ENCODE peak calls at places on chromosomes 3 and 15, in four cellular contexts. T is A549, I is GM10248, X is endothelial cell. G is an unnamed sample.

GRCh38 chr3:63576826-63577225 is 75.6 kb upstream of the SNTN start:
- DNase-seq in T (no peak), I (no peak), X (no peak), G (no peak)

GRCh38 chr15:70376031-70376928 is 278.6 kb upstream of the TLE3 start:
- DNase-seq in T (no peak), I (no peak), X (no peak), G (no peak)

GRCh38 chr3:119559441-119559963 is at the start of gene CD80:
- DNase-seq in T (peak; percentile 79), I (peak; percentile 65), X (peak; percentile 45), G (peak; percentile 70)

GRCh38 chr3:107598926-107599754 is 76.4 kb downstream of the BBX start:
- DNase-seq in T (peak; percentile 54), I (peak; percentile 48), X (peak; percentile 34), G (peak; percentile 68)

GRCh38 chr3:170038434-170039110 is 777 bp downstream of the GPR160 start:
- DNase-seq in T (peak; percentile 8), I (peak; percentile 44), X (peak; percentile 22), G (peak; percentile 67)

GRCh38 chr15:27842526-27842925 is 256.6 kb downstream of the OCA2 start:
- DNase-seq in T (no peak), I (no peak), X (no peak), G (no peak)

GRCh38 chr3:4674216-4674615 is 181.1 kb downstream of the ITPR1 start:
- DNase-seq in T (no peak), I (no peak), X (no peak), G (no peak)

GRCh38 chr3:121989943-121990342 is 32.1 kb downstream of the ILDR1 start:
- DNase-seq in T (peak; percentile 34), I (no peak), X (no peak), G (peak; percentile 65)

GRCh38 chr15:66496951-66497501 is 536 bp downstream of the SNAPC5 start:
- DNase-seq in T (peak; percentile 31), I (peak; percentile 30), X (no peak), G (peak; percentile 41)

GRCh38 chr3:127678611-127679533 is 6.1 kb downstream of the ABTB1 start:
- DNase-seq in T (no peak), I (no peak), X (no peak), G (no peak)

GRCh38 chr3:194999491-194999890 is 271.5 kb downstream of the XXYLT1 start:
- DNase-seq in T (no peak), I (no peak), X (no peak), G (no peak)

GRCh38 chr3:134260984-134261383 is 10.3 kb upstream of the RYK start:
- DNase-seq in T (no peak), I (no peak), X (no peak), G (no peak)

GRCh38 chr15:99673118-99673517 is 60.1 kb downstream of the LYSMD4 start:
- DNase-seq in T (no peak), I (no peak), X (no peak), G (no peak)